ENCODE peak calls at places on chromosome 3, in eight cellular contexts. D is endothelial cell, P is ovary, C is foreskin fibroblast, A is H9, W is Peyer's patch, X is MCF 10A, F is RWPE1. I is an unnamed sample.

GRCh38 chr3:101036213-101036618 is 43.0 kb upstream of the ABI3BP start:
- DNase-seq in D (no peak), P (no peak), C (peak; percentile 92), A (peak; percentile 30), W (no peak), X (peak; percentile 88), F (peak; percentile 76), I (no peak)

GRCh38 chr3:141276398-141276797 is 44.8 kb downstream of the PXYLP1 start:
- DNase-seq in D (no peak), P (no peak), C (no peak), A (no peak), W (no peak), X (no peak), F (no peak), I (no peak)

GRCh38 chr3:46280105-46280797 is 38.0 kb downstream of the CCR3 start:
- DNase-seq in D (no peak), P (no peak), C (peak; percentile 41), A (no peak), W (no peak), X (peak; percentile 85), F (peak; percentile 52), I (no peak)

GRCh38 chr3:110815008-110815583 is 256.5 kb upstream of the NECTIN3 start:
- DNase-seq in D (no peak), P (no peak), C (peak; percentile 84), A (no peak), W (no peak), X (peak; percentile 61), F (peak; percentile 16), I (no peak)

GRCh38 chr3:52245322-52246263 is at the start of gene PPM1M:
- DNase-seq in D (peak; percentile 65), P (peak; percentile 80), C (peak; percentile 46), A (peak; percentile 73), W (peak; percentile 53), X (peak; percentile 38), F (peak; percentile 39), I (peak; percentile 58)

GRCh38 chr3:48118322-48118721 is 69.9 kb downstream of the CDC25A start:
- DNase-seq in D (no peak), P (no peak), C (no peak), A (no peak), W (no peak), X (no peak), F (no peak), I (no peak)

GRCh38 chr3:117681619-117682018 is 972.0 kb downstream of the TUSC7 start:
- DNase-seq in D (no peak), P (no peak), C (peak; percentile 49), A (no peak), W (no peak), X (no peak), F (peak; percentile 5), I (no peak)

GRCh38 chr3:73072634-73073033 is 11.2 kb downstream of the EBLN2 start:
- DNase-seq in D (no peak), P (no peak), C (no peak), A (no peak), W (no peak), X (no peak), F (no peak), I (no peak)

GRCh38 chr3:98855811-98856400 is 45.6 kb downstream of the DCBLD2 start:
- DNase-seq in D (no peak), P (no peak), C (peak; percentile 84), A (no peak), W (no peak), X (peak; percentile 90), F (peak; percentile 69), I (no peak)

GRCh38 chr3:125606291-125606690 is 11.0 kb upstream of the OSBPL11 start:
- DNase-seq in D (no peak), P (no peak), C (no peak), A (no peak), W (no peak), X (no peak), F (no peak), I (no peak)

GRCh38 chr3:71926242-71926560 is 141.3 kb upstream of the PROK2 start:
- DNase-seq in D (peak; percentile 28), P (no peak), C (no peak), A (peak; percentile 92), W (no peak), X (peak; percentile 68), F (peak; percentile 55), I (no peak)

GRCh38 chr3:69695443-69695842 is 43.8 kb upstream of the MITF start:
- DNase-seq in D (no peak), P (no peak), C (no peak), A (no peak), W (no peak), X (peak; percentile 20), F (peak; percentile 8), I (no peak)

GRCh38 chr3:108645364-108645763 is 55.8 kb downstream of the DZIP3 start:
- DNase-seq in D (no peak), P (no peak), C (no peak), A (no peak), W (no peak), X (no peak), F (no peak), I (no peak)

GRCh38 chr3:14322667-14323295 is 79.6 kb upstream of the SLC6A6 start:
- DNase-seq in D (no peak), P (no peak), C (no peak), A (no peak), W (no peak), X (no peak), F (no peak), I (no peak)

GRCh38 chr3:8805774-8806173 is 36.4 kb upstream of the OXTR start:
- DNase-seq in D (no peak), P (no peak), C (no peak), A (no peak), W (no peak), X (no peak), F (no peak), I (no peak)

GRCh38 chr3:117128876-117129275 is 419.3 kb downstream of the TUSC7 start:
- DNase-seq in D (no peak), P (no peak), C (no peak), A (no peak), W (no peak), X (no peak), F (no peak), I (no peak)

GRCh38 chr3:156659260-156659659 is 15.1 kb upstream of the TIPARP start:
- DNase-seq in D (no peak), P (no peak), C (no peak), A (no peak), W (no peak), X (no peak), F (no peak), I (no peak)

DNA sequence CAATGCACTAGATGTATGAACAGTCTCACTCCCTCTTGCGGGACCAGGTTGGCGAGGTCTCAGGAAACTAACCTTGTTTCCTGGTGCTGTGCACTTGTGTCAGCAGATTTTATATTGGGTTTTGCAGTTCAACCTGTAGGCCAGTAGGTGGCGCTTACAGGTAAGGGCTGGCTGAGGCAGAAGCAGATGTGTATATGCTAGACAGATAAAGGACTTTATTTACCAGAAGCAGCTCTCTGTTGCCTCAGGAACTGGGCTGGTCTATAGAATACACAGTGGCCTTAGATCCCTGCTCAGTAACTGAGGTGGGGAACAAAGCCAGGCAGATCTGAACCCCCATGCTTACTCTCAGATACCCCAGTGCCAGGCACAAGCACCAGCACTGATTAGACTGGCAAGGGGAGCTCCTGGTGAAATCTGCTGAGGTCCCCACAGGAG is 296.8 kb downstream of the DOCK3 start:
- DNase-seq in D (peak; percentile 36), P (no peak), C (peak; percentile 6), A (peak; percentile 73), W (no peak), X (peak; percentile 59), F (peak; percentile 33), I (no peak)
- TF ChIP-seq CTCF in D (peak; percentile 80), P (no peak), C (peak; percentile 87), A (peak; percentile 94), W (peak; percentile 42), X (peak; percentile 73), F (peak; percentile 83), I (peak; percentile 77)

DNA sequence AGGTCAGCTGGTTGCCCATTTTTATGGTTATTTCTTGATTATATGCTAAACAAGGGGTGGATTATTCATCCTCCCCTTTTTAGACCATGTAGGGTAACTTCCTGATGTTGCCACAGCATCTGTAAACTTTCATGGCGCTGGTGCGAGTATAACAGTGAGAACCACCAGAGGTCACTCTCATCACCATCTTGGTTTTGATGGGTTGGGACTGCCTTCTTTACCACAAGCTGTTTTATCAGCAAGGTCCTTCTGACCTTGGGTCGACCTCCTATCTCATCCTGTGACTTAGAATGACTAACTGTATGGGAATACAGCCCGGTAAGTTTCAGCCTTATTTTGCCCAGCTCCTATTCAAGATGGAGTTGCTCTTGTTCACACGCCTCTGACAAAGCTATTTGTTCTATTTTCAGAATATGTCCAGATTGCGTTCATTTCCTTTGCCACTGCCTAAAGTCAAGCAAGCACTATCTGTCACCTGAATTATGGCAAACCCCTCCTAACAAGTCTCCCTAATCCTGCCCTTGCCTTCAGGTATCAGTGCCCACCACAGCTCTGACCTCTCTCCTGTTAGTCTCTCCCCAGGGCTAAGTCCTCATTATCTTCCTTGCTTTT is 308.5 kb downstream of the ROBO2 start:
- DNase-seq in D (peak; percentile 53), P (no peak), C (peak; percentile 12), A (peak; percentile 76), W (no peak), X (peak; percentile 42), F (no peak), I (no peak)
- TF ChIP-seq CTCF in D (peak; percentile 26), P (no peak), C (peak; percentile 38), A (peak; percentile 74), W (no peak), X (peak; percentile 44), F (no peak), I (peak; percentile 35)

DNA sequence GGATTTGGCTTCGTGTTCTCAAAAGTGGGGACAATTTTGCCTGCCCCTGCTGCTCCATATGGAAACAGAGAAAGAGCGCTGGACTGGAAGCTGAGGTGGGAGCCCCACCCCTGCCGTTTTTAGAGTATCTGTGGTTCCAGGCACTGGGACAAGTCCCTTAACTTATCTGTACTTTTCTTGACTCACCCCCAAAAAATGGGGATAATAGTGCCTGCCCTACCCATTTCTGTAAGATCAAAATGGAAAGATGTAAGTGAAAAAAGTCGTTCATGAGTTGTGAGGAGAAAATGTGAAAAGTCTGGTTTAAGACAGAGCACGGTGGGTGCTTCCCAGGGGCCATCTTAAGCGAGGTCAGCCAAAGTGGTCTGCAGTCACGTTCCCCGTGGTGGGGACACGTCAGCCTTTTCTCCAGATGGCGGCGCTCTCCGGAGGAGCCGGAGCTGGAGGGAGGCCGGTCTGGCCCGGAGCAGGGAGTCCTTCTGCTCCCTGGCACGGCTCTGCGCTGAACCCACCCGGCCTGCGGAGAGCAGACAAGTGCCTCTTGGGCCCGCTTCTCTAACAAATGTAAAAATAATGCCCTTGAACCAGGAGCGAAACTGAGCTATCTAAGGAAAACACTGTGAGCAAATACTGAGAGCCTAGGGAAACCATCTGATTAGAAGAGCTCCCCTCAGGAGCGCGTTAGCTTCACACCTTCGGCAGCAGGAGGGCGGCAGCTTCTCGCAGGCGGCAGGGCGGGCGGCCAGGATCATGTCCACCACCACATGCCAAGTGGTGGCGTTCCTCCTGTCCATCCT is at the start of gene CLDN18:
- DNase-seq in D (no peak), P (no peak), C (no peak), A (peak; percentile 71), W (no peak), X (no peak), F (no peak), I (peak; percentile 14)
- TF ChIP-seq CTCF in D (no peak), P (no peak), C (no peak), A (peak; percentile 48), W (no peak), X (no peak), F (no peak), I (no peak)

DNA sequence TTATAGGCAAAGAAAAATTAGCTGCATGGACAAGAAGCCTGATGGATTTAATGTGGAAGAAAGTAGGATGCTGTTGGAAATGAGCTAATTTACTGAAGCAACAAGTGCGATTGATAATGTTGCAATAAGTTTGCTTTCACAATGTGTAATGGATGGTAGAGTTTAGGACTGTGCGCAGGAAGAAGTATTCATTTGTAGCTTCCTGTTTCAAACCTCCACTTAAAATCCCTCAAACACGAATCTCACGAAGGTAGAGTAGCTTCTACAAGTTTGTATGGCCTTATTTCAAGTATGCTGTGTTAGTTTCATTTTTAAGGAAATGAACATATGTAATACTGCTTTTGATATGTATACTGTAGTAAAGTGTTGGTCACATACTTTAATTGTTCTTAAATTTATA is 42.3 kb downstream of the KCNH8 start:
- DNase-seq in D (no peak), P (no peak), C (no peak), A (no peak), W (no peak), X (no peak), F (no peak), I (no peak)
- TF ChIP-seq CTCF in D (no peak), P (no peak), C (no peak), A (no peak), W (no peak), X (no peak), F (no peak), I (no peak)